ENCODE peak calls at places on chromosome 3, in six cellular contexts. Q is GM10248, X is body of pancreas, C is gastrocnemius medialis, H is GM13976, S is glutamatergic neuron. M is an unnamed sample.

GRCh38 chr3:45665101-45665572 is 24.1 kb upstream of the SACM1L start:
- DNase-seq in S (no peak), H (peak), C (peak), X (peak), Q (peak), M (peak)

GRCh38 chr3:25661694-25662455 is 2.8 kb downstream of the TOP2B start:
- DNase-seq in Q (no peak), X (no peak), H (no peak), C (no peak), S (no peak), M (no peak)

GRCh38 chr3:52104664-52105281 is 48.4 kb upstream of the DUSP7 start:
- DNase-seq in H (no peak), S (no peak), Q (no peak), C (no peak), X (no peak), M (no peak)

GRCh38 chr3:158434412-158435038 is 136.5 kb upstream of the MLF1 start:
- DNase-seq in X (peak), C (peak), S (peak), H (no peak), Q (peak), M (peak)

GRCh38 chr3:148178508-148178907 is 519.2 kb upstream of the AGTR1 start:
- DNase-seq in X (no peak), C (no peak), S (no peak), H (no peak), Q (no peak), M (no peak)

GRCh38 chr3:83946554-83946953 is 1012.2 kb upstream of the CADM2 start:
- DNase-seq in S (no peak), H (no peak), Q (no peak), X (no peak), C (no peak), M (no peak)

GRCh38 chr3:192170659-192171058 is 556.7 kb downstream of the FGF12 start:
- DNase-seq in C (no peak), S (no peak), X (no peak), Q (no peak), H (no peak), M (no peak)

GRCh38 chr3:126316515-126316939 is 40.7 kb downstream of the KLF15 start:
- DNase-seq in Q (no peak), X (no peak), C (no peak), S (no peak), H (no peak), M (no peak)

GRCh38 chr3:101825904-101826445 is 23.3 kb upstream of the NFKBIZ start:
- DNase-seq in S (no peak), H (no peak), X (no peak), C (no peak), Q (no peak), M (no peak)

GRCh38 chr3:13548696-13549512 is at the start of gene FBLN2:
- DNase-seq in C (no peak), X (no peak), S (peak), H (no peak), Q (no peak), M (peak)

GRCh38 chr3:57706462-57706861 is 13.6 kb upstream of the DENND6A start:
- DNase-seq in H (no peak), C (no peak), X (no peak), Q (no peak), S (no peak), M (no peak)

GRCh38 chr3:14224895-14225294 is 46.3 kb downstream of the LSM3 start:
- DNase-seq in H (no peak), X (no peak), Q (no peak), S (no peak), C (no peak), M (no peak)

GRCh38 chr3:107705046-107705445 is 182.3 kb downstream of the BBX start:
- DNase-seq in H (no peak), X (no peak), S (no peak), Q (no peak), C (no peak), M (no peak)

GRCh38 chr3:188469228-188469885 is 315.4 kb downstream of the LPP start:
- DNase-seq in C (peak), Q (no peak), X (peak), H (no peak), S (no peak), M (no peak)

GRCh38 chr3:55440406-55440708 is 46.7 kb downstream of the WNT5A start:
- DNase-seq in X (peak), S (no peak), H (no peak), Q (no peak), C (no peak), M (no peak)

GRCh38 chr3:42730294-42730693 is 27.7 kb upstream of the HHATL start:
- DNase-seq in H (no peak), S (no peak), X (no peak), C (no peak), Q (no peak), M (no peak)

GRCh38 chr3:50167782-50168317 is 12.7 kb downstream of the SEMA3F start:
- DNase-seq in H (no peak), X (no peak), C (no peak), Q (no peak), S (no peak), M (no peak)

GRCh38 chr3:65558821-65559220 is 479.9 kb downstream of the MAGI1 start:
- DNase-seq in Q (no peak), C (no peak), X (no peak), H (no peak), S (no peak), M (no peak)

GRCh38 chr3:55885721-55886120 is 398.6 kb upstream of the WNT5A start:
- DNase-seq in H (no peak), C (no peak), Q (no peak), X (no peak), S (no peak), M (no peak)

GRCh38 chr3:12854550-12854949 is 13.2 kb upstream of the RPL32 start:
- DNase-seq in H (no peak), X (no peak), S (no peak), C (no peak), Q (no peak), M (no peak)

GRCh38 chr3:53728606-53729005 is 117.6 kb downstream of the CHDH start:
- DNase-seq in C (no peak), X (no peak), H (no peak), S (no peak), Q (no peak), M (no peak)

GRCh38 chr3:107128942-107129341 is 248.3 kb upstream of the CCDC54 start:
- DNase-seq in S (no peak), Q (no peak), C (no peak), H (no peak), X (no peak), M (no peak)

GRCh38 chr3:775178-775885 is 317.5 kb upstream of the CNTN6 start:
- DNase-seq in S (no peak), X (no peak), C (no peak), Q (no peak), H (no peak), M (no peak)

DNA sequence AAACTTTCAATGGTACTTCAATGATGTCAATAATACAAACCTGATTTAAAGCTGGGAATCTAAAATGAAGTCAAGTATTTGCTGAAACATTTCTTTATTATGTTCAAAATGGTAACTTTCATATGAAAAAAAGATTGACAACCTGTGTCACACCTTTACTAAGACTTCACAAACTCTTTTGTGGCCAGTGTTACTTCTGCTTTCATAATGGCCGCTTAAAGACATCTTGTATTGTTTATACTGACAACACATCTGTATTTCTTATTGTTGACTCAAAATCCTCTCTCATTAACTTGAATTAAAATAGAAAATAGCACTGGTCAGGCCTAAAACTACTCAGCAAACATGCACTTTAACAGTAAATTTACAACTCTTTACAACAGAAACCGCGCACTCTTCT is 312.3 kb upstream of the CNTN6 start:
- DNase-seq in H (no peak), C (no peak), S (no peak), X (no peak), Q (no peak), M (no peak)
- TF ChIP-seq CTCF in H (no peak), C (no peak), S (no peak), X (no peak), Q (no peak), M (no peak)

GRCh38 chr3:159818399-159818798 is 170.2 kb upstream of the IL12A start:
- DNase-seq in X (no peak), S (peak), H (no peak), C (no peak), Q (no peak), M (peak)
- TF ChIP-seq CTCF in X (no peak), S (no peak), H (peak), C (peak), Q (no peak), M (no peak)

GRCh38 chr3:33030246-33030645 is 66.7 kb downstream of the GLB1 start:
- DNase-seq in S (no peak), Q (no peak), H (no peak), X (no peak), C (no peak), M (no peak)

GRCh38 chr3:33032937-33033336 is 64.0 kb downstream of the GLB1 start:
- DNase-seq in Q (no peak), C (no peak), X (no peak), H (no peak), S (no peak), M (no peak)

GRCh38 chr3:33034601-33035000 is 62.3 kb downstream of the GLB1 start:
- DNase-seq in C (no peak), S (no peak), H (no peak), Q (no peak), X (no peak), M (no peak)

GRCh38 chr3:33027091-33027490 is 69.9 kb downstream of the GLB1 start:
- DNase-seq in H (no peak), X (no peak), S (no peak), C (no peak), Q (no peak), M (no peak)

DNA sequence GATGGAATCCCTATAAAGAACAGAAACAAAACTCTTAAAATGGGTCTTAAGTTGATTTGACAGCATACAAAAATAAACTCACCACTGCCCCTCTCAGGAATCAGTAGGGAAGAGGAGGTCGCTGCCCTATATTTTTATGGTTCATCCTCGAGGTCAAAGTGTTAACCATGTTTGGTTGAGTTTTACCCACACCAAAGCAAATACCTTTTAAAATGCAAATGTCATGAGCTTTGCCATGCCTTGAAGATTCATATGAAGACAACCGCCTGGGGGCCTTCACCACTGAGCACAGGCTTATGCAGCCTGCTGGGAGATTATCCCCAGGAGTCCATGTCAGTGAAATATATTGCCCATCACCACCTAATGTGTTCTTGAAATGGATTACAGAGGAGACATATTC is 66.1 kb downstream of the GLB1 start:
- DNase-seq in H (no peak), C (no peak), Q (no peak), S (no peak), X (no peak), M (no peak)
- TF ChIP-seq CTCF in H (no peak), C (no peak), Q (peak), S (no peak), X (no peak), M (no peak)

DNA sequence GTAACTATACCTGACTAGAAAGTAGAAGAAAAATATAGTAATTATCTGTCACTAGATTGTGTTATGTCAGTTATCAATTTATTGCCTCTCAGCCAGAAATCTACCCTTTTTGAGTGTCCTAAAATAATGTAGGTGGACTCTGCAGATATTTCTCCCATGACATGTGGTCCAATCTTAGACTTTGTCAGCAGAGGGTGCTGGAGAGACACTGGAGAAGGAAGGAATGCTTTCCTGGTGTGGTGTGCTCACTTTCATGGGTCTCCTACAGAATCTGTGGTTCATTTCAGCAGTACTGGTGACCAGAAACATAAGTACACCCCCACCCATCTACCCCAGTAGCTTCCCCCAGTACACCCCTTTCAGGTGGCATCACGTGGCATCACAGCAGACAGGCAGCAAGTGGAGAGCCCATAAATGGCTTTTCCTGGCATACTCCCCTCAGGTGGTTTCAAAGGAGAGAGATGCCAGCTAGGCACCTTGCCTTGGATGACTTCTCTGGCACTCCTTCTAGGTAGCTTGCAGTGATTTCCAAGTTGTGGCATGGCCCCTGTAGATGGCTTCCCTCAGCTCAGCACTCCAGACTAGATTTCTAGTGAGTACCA is 114.7 kb downstream of the GADL1 start:
- DNase-seq in Q (peak), H (peak), X (peak), S (peak), C (no peak), M (peak)
- TF ChIP-seq CTCF in Q (peak), H (peak), X (peak), S (peak), C (peak), M (peak)

DNA sequence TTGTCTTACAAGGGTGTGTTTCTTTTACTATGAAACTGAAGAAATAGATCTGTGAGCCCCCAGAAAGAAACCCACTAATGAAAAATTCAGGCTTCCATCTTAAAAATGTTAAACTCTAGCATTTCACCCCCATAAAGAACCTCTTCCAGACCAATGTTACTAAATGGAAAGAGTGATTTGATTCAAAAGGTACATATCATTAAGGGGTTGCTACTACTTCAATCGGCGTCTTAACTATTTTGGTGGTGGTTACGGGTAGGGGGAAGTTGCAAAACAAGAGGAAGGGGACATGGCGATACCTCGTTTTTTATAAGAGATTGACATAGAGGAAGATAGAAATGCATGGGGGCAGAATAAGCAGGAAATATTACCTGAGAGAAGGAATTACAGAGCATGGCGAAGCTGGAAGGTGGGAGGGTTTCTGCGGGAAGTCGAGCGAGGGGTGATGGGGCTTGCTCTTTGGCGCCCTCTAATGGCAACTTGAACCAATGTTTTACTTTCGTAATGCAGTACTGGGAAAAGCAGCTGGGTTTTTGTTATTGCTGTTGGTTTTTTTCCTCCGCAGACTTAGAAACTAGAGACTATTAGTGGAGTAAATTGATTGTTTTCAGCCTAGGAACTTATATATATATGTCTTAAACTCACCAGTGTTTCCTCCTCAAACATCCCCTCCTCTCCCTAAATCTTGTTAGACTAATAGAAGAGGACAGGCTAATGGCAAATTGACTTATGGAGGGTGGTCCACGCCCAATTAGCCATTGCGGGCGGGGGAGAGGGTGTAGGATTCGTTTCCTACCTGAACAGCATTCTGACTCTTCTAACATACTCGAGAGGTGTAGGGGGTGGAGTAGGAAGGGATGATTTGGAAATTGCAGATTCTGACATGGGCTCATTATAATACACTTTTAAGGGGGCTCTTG is 11.3 kb upstream of the SOX2 start:
- DNase-seq in X (peak), H (peak), Q (peak), S (peak), C (peak), M (peak)
- TF ChIP-seq CTCF in X (peak), H (peak), Q (peak), S (peak), C (peak), M (peak)

M was measured in endothelial cell.